ENCODE peak calls at places on chromosomes 7 and 10, in seven cellular contexts. K is sigmoid colon; H is renal cortical epithelial cell; E is stimulated activated CD8-positive, alpha-beta memory T cell treated with anti-CD3 and anti-CD28 coated beads, Interleukin-15, amount 100 ng/mL, for 24 hours; P is CD8-positive, alpha-beta memory T cell; Y is CD4-positive, CD25-positive, alpha-beta regulatory T cell; V is HT-29. U is an unnamed sample.

GRCh38 chr10:71852335-71852937 is 1.4 kb upstream of the PSAP start:
- DNase-seq in K (peak), H (no peak), E (no peak), P (no peak), Y (no peak), V (no peak), U (no peak)

GRCh38 chr10:71973777-71974488 is 9.7 kb downstream of the CHST3 start:
- DNase-seq in K (no peak), H (no peak), E (no peak), P (no peak), Y (no peak), V (no peak), U (no peak)

GRCh38 chr7:87152897-87153641 is 816 bp downstream of the DMTF1 start:
- DNase-seq in K (peak), H (peak), E (no peak), P (no peak), Y (no peak), V (peak), U (peak)

GRCh38 chr7:140358771-140359095 is 39.6 kb downstream of the SLC37A3 start:
- DNase-seq in K (no peak), H (no peak), E (no peak), P (peak), Y (no peak), V (no peak), U (no peak)

GRCh38 chr10:44010873-44011602 is 362.4 kb upstream of the ZNF32 start:
- DNase-seq in K (no peak), H (peak), E (no peak), P (no peak), Y (no peak), V (no peak), U (no peak)

GRCh38 chr10:60032723-60033122 is 126.4 kb upstream of the CCDC6 start:
- DNase-seq in K (no peak), H (peak), E (no peak), P (peak), Y (peak), V (peak), U (no peak)

GRCh38 chr7:54796150-54796549 is 37.1 kb upstream of the SEC61G start:
- DNase-seq in K (no peak), H (no peak), E (no peak), P (no peak), Y (no peak), V (no peak), U (no peak)

GRCh38 chr10:51162002-51162401 is 87.7 kb downstream of the PRKG1 start:
- DNase-seq in K (no peak), H (no peak), E (no peak), P (no peak), Y (no peak), V (no peak), U (no peak)

GRCh38 chr7:158366346-158366745 is 221.3 kb downstream of the PTPRN2 start:
- DNase-seq in K (peak), H (no peak), E (no peak), P (no peak), Y (no peak), V (no peak), U (peak)

GRCh38 chr7:70131807-70132565 is 533.7 kb downstream of the AUTS2 start:
- DNase-seq in K (no peak), H (no peak), E (no peak), P (no peak), Y (no peak), V (no peak), U (no peak)

GRCh38 chr10:73644015-73644743 is 2.9 kb upstream of the MYOZ1 start:
- DNase-seq in K (peak), H (peak), E (no peak), P (peak), Y (peak), V (peak), U (no peak)

GRCh38 chr7:70317356-70317755 is 719.1 kb downstream of the AUTS2 start:
- DNase-seq in K (no peak), H (peak), E (no peak), P (no peak), Y (no peak), V (no peak), U (no peak)

U was measured in mesenteric fat pad.